ENCODE peak calls at places on chromosomes 13 and 19, in seven cellular contexts. V is nephron progenitor cell, I is HFFc6, D is endothelial cell, Y is fibroblast of villous mesenchyme, R is cardiac muscle cell, C is A549. H is an unnamed sample.

GRCh38 chr13:40031031-40031430 is 375.6 kb downstream of the COG6 start:
- DNase-seq in V (no peak), I (peak; percentile 11), D (no peak), Y (peak; percentile 80), R (no peak), C (no peak), H (peak; percentile 32)

GRCh38 chr13:40672310-40673060 is 6.0 kb upstream of the FOXO1 start:
- DNase-seq in V (no peak), I (peak; percentile 52), D (no peak), Y (peak; percentile 80), R (no peak), C (peak; percentile 43), H (peak; percentile 91)

GRCh38 chr19:12065100-12065538 is 588 bp downstream of the ZNF844 start:
- DNase-seq in V (peak; percentile 33), I (peak; percentile 5), D (no peak), Y (peak; percentile 56), R (peak; percentile 45), C (no peak), H (no peak)

GRCh38 chr19:5063873-5064645 is 95.1 kb downstream of the KDM4B start:
- DNase-seq in V (no peak), I (no peak), D (no peak), Y (no peak), R (no peak), C (no peak), H (no peak)

GRCh38 chr13:39929583-39929982 is 274.1 kb downstream of the COG6 start:
- DNase-seq in V (no peak), I (no peak), D (no peak), Y (no peak), R (no peak), C (no peak), H (no peak)

GRCh38 chr13:111630411-111630810 is 310.0 kb downstream of the TEX29 start:
- DNase-seq in V (peak; percentile 23), I (no peak), D (no peak), Y (no peak), R (no peak), C (no peak), H (no peak)

GRCh38 chr13:87259479-87260083 is 411.6 kb upstream of the SLITRK5 start:
- DNase-seq in V (peak; percentile 41), I (no peak), D (no peak), Y (no peak), R (peak; percentile 24), C (no peak), H (no peak)

GRCh38 chr13:111548805-111549204 is 228.4 kb downstream of the TEX29 start:
- DNase-seq in V (no peak), I (no peak), D (no peak), Y (no peak), R (no peak), C (no peak), H (no peak)

GRCh38 chr19:52269338-52270261 is at the start of gene ZNF766:
- DNase-seq in V (peak; percentile 98), I (peak; percentile 92), D (peak; percentile 97), Y (peak; percentile 97), R (peak; percentile 96), C (peak; percentile 90), H (peak; percentile 76)

GRCh38 chr19:49679832-49680472 is 2.9 kb downstream of the PRMT1 start:
- DNase-seq in V (no peak), I (no peak), D (no peak), Y (no peak), R (no peak), C (no peak), H (no peak)

GRCh38 chr13:25329706-25330105 is 28.3 kb downstream of the NUP58 start:
- DNase-seq in V (no peak), I (peak; percentile 17), D (no peak), Y (peak; percentile 80), R (no peak), C (no peak), H (peak; percentile 15)

GRCh38 chr19:54395685-54396084 is 19.6 kb upstream of the TTYH1 start:
- DNase-seq in V (no peak), I (no peak), D (no peak), Y (no peak), R (no peak), C (no peak), H (no peak)

GRCh38 chr19:46394398-46394797 is 19.0 kb downstream of the CCDC8 start:
- DNase-seq in V (no peak), I (peak; percentile 43), D (no peak), Y (no peak), R (no peak), C (no peak), H (no peak)

GRCh38 chr13:109743706-109744453 is 42.5 kb downstream of the IRS2 start:
- DNase-seq in V (no peak), I (peak; percentile 49), D (peak; percentile 56), Y (peak; percentile 92), R (peak; percentile 28), C (peak; percentile 6), H (peak; percentile 85)

GRCh38 chr19:1975081-1975480 is 34.1 kb downstream of the CSNK1G2 start:
- DNase-seq in V (no peak), I (no peak), D (no peak), Y (peak; percentile 5), R (no peak), C (no peak), H (no peak)

GRCh38 chr13:40812102-40812501 is 22.7 kb downstream of the SLC25A15 start:
- DNase-seq in V (no peak), I (no peak), D (no peak), Y (no peak), R (no peak), C (no peak), H (no peak)

GRCh38 chr13:83733293-83733692 is 149.0 kb downstream of the SLITRK1 start:
- DNase-seq in V (no peak), I (no peak), D (no peak), Y (no peak), R (no peak), C (no peak), H (no peak)

GRCh38 chr13:113065406-113066141 is 40.0 kb upstream of the F7 start:
- DNase-seq in V (no peak), I (no peak), D (no peak), Y (no peak), R (no peak), C (no peak), H (no peak)

GRCh38 chr13:97762141-97762540 is 191.3 kb upstream of the IPO5 start:
- DNase-seq in V (no peak), I (no peak), D (no peak), Y (no peak), R (no peak), C (no peak), H (no peak)

GRCh38 chr13:114067381-114067885 is 65.0 kb downstream of the RASA3 start:
- DNase-seq in V (no peak), I (peak; percentile 65), D (no peak), Y (peak; percentile 63), R (no peak), C (no peak), H (peak; percentile 80)

GRCh38 chr19:31232871-31233270 is 116.4 kb downstream of the TSHZ3 start:
- DNase-seq in V (no peak), I (peak; percentile 88), D (no peak), Y (peak; percentile 92), R (no peak), C (no peak), H (peak; percentile 74)

GRCh38 chr13:41696163-41697003 is 239.0 kb downstream of the RGCC start:
- DNase-seq in V (no peak), I (peak; percentile 84), D (no peak), Y (peak; percentile 85), R (peak; percentile 6), C (peak; percentile 31), H (no peak)

GRCh38 chr13:83878691-83879410 is 3.4 kb downstream of the SLITRK1 start:
- DNase-seq in V (peak; percentile 25), I (no peak), D (no peak), Y (no peak), R (peak; percentile 28), C (no peak), H (no peak)

GRCh38 chr19:1273263-1274041 is 1.9 kb upstream of the FAM174C start:
- DNase-seq in V (no peak), I (no peak), D (no peak), Y (peak; percentile 44), R (no peak), C (no peak), H (no peak)

GRCh38 chr13:56396318-56396717 is 744.4 kb upstream of the PRR20A start:
- DNase-seq in V (no peak), I (no peak), D (no peak), Y (no peak), R (no peak), C (no peak), H (no peak)

GRCh38 chr13:56400774-56401173 is 739.9 kb upstream of the PRR20A start:
- DNase-seq in V (no peak), I (no peak), D (no peak), Y (no peak), R (no peak), C (no peak), H (no peak)
- TF ChIP-seq CTCF in V (no peak), I (no peak), D (no peak), Y (no peak), R (no peak), C (no peak), H (no peak)

GRCh38 chr19:43622956-43623355 is 3.5 kb upstream of the ZNF428 start:
- DNase-seq in V (no peak), I (no peak), D (no peak), Y (no peak), R (no peak), C (no peak), H (no peak)

GRCh38 chr19:43626838-43627237 is 7.4 kb upstream of the ZNF428 start:
- DNase-seq in V (no peak), I (no peak), D (no peak), Y (no peak), R (no peak), C (no peak), H (no peak)

GRCh38 chr19:43625918-43626579 is 6.6 kb upstream of the ZNF428 start:
- DNase-seq in V (no peak), I (no peak), D (no peak), Y (peak; percentile 34), R (peak; percentile 13), C (peak; percentile 42), H (no peak)

GRCh38 chr19:43623889-43624670 is 4.7 kb upstream of the ZNF428 start:
- DNase-seq in V (peak; percentile 22), I (no peak), D (no peak), Y (peak; percentile 31), R (no peak), C (peak; percentile 40), H (no peak)

GRCh38 chr19:43624933-43625332 is 5.5 kb upstream of the ZNF428 start:
- DNase-seq in V (peak; percentile 69), I (no peak), D (peak; percentile 88), Y (peak; percentile 53), R (peak; percentile 62), C (no peak), H (no peak)
- TF ChIP-seq CTCF in V (peak; percentile 17), I (no peak), D (no peak), Y (peak; percentile 21), R (peak; percentile 25), C (no peak), H (no peak)

GRCh38 chr19:40225440-40226305 is 816 bp downstream of the CCNP start:
- DNase-seq in V (no peak), I (peak; percentile 20), D (no peak), Y (peak; percentile 60), R (no peak), C (no peak), H (no peak)
- TF ChIP-seq CTCF in V (no peak), I (peak; percentile 31), D (no peak), Y (no peak), R (no peak), C (no peak), H (no peak)

DNA sequence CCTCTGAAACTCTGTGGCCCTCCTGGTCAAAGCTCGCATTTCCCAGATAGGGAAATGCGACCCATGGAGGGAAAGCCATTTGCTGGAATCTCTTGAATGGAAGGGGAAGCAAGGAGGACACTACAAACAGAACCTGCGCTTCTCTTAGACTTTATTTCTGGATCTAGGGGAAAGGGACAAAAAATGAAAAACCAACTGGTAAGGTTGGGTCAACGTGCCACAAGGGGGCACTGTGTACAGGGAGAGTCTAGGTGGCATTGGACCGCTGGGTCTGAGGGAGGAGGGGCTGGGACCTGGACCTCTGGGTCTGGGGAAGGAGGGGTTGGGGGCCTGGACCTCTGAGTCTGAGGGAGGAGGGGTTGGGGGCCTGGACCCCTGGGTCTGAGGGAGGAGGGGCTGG is 5.0 kb downstream of the KLK4 start:
- DNase-seq in V (peak; percentile 73), I (no peak), D (peak; percentile 58), Y (no peak), R (peak; percentile 58), C (peak; percentile 56), H (no peak)
- TF ChIP-seq CTCF in V (peak; percentile 41), I (peak; percentile 64), D (peak; percentile 63), Y (peak; percentile 37), R (peak; percentile 57), C (peak; percentile 45), H (peak; percentile 53)

H was measured in HFF-Myc.